ENCODE peak calls at places on chromosome 17, in ten cellular contexts. K is dorsolateral prefrontal cortex, H is ovary, L is GM06990, Q is transverse colon, O is nephron progenitor cell, N is colonic mucosa, U is PC-3, J is AG10803, C is kidney epithelial cell. F is an unnamed sample.

GRCh38 chr17:57817299-57817698 is 32.5 kb downstream of the MRPS23 start:
- DNase-seq in L (no peak), J (no peak), H (no peak), Q (no peak), U (no peak), C (no peak), K (no peak), N (no peak), O (no peak), F (no peak)

GRCh38 chr17:228223-228615 is 46.8 kb upstream of the DOC2B start:
- DNase-seq in H (no peak), J (no peak), C (no peak), N (no peak), O (no peak), L (no peak), U (no peak), Q (no peak), K (peak), F (no peak)

GRCh38 chr17:6755731-6756184 is at the start of gene XAF1:
- DNase-seq in H (peak), U (no peak), N (peak), Q (peak), L (peak), K (no peak), J (peak), C (no peak), O (no peak), F (no peak)

GRCh38 chr17:68955181-68955841 is at the start of gene ABCA8:
- DNase-seq in K (no peak), H (peak), N (no peak), C (no peak), U (no peak), Q (no peak), L (no peak), O (no peak), J (peak), F (peak)

GRCh38 chr17:78641243-78641642 is 64.0 kb upstream of the DNAH17 start:
- DNase-seq in N (no peak), O (no peak), C (no peak), U (no peak), Q (no peak), K (no peak), J (no peak), L (no peak), H (no peak), F (no peak)

GRCh38 chr17:74427763-74428153 is 4.1 kb upstream of the GPRC5C start:
- DNase-seq in J (no peak), H (peak), Q (no peak), L (no peak), O (no peak), K (no peak), U (no peak), N (no peak), C (no peak), F (no peak)

GRCh38 chr17:75289832-75290337 is 652 bp upstream of the SLC25A19 start:
- DNase-seq in Q (peak), K (no peak), L (no peak), N (peak), H (no peak), O (no peak), C (no peak), U (peak), J (peak), F (no peak)

GRCh38 chr17:57873261-57874057 is 23.6 kb upstream of the MRPS23 start:
- DNase-seq in U (no peak), Q (no peak), N (no peak), K (no peak), C (no peak), H (no peak), O (no peak), J (no peak), L (no peak), F (no peak)

GRCh38 chr17:74116087-74116717 is 87.3 kb upstream of the RPL38 start:
- DNase-seq in Q (no peak), H (no peak), U (no peak), L (no peak), O (no peak), K (no peak), C (no peak), N (no peak), J (peak), F (no peak)

GRCh38 chr17:76266244-76266938 is 1.2 kb downstream of the UBALD2 start:
- DNase-seq in O (no peak), H (no peak), J (peak), N (peak), U (no peak), C (no peak), L (no peak), K (no peak), Q (peak), F (no peak)

GRCh38 chr17:70050931-70051330 is 24.1 kb upstream of the KCNJ16 start:
- DNase-seq in K (no peak), L (no peak), U (no peak), O (no peak), N (no peak), Q (no peak), H (no peak), C (no peak), J (no peak), F (no peak)

GRCh38 chr17:77018504-77018903 is 122.3 kb upstream of the SEC14L1 start:
- DNase-seq in U (no peak), K (no peak), O (no peak), J (no peak), Q (no peak), C (no peak), H (no peak), N (no peak), L (no peak), F (no peak)

GRCh38 chr17:67441052-67441738 is 64.1 kb downstream of the PITPNC1 start:
- DNase-seq in L (peak), Q (peak), J (peak), H (no peak), K (no peak), O (no peak), C (no peak), U (peak), N (peak), F (peak)

GRCh38 chr17:5758651-5759050 is 174.3 kb upstream of the NLRP1 start:
- DNase-seq in C (no peak), Q (no peak), O (no peak), N (peak), J (peak), H (no peak), U (peak), L (peak), K (no peak), F (no peak)

GRCh38 chr17:47057831-47058230 is 78.8 kb upstream of the RPRML start:
- DNase-seq in J (no peak), N (no peak), C (no peak), U (no peak), O (peak), K (no peak), L (no peak), H (no peak), Q (no peak), F (no peak)

GRCh38 chr17:76556759-76557367 is 17.0 kb downstream of the PRCD start:
- DNase-seq in K (no peak), N (no peak), O (no peak), H (no peak), U (peak), J (peak), L (no peak), Q (peak), C (no peak), F (no peak)

GRCh38 chr17:10120749-10121148 is 77.7 kb downstream of the GAS7 start:
- DNase-seq in H (no peak), L (no peak), C (no peak), N (no peak), U (no peak), J (no peak), Q (no peak), O (no peak), K (no peak), F (no peak)

GRCh38 chr17:37220609-37220953 is 155.2 kb upstream of the C17orf78 start:
- DNase-seq in L (no peak), U (peak), J (peak), H (no peak), O (peak), Q (peak), K (peak), C (no peak), N (no peak), F (no peak)

GRCh38 chr17:82407255-82407654 is 10.9 kb upstream of the HEXD start:
- DNase-seq in U (peak), H (no peak), O (no peak), K (no peak), N (no peak), J (no peak), L (no peak), C (no peak), Q (no peak), F (no peak)

GRCh38 chr17:45435481-45435880 is 2.8 kb upstream of the ARHGAP27 start:
- DNase-seq in K (no peak), Q (no peak), C (no peak), N (no peak), U (no peak), O (no peak), J (no peak), H (no peak), L (no peak), F (no peak)

GRCh38 chr17:12302711-12303110 is 282.0 kb downstream of the MAP2K4 start:
- DNase-seq in N (no peak), Q (no peak), K (no peak), C (no peak), J (no peak), U (no peak), O (no peak), H (no peak), L (no peak), F (no peak)

GRCh38 chr17:77315551-77316190 is 174.9 kb downstream of the SEC14L1 start:
- DNase-seq in L (no peak), J (no peak), O (no peak), C (no peak), H (no peak), U (peak), Q (peak), N (no peak), K (no peak), F (no peak)

GRCh38 chr17:6446516-6447100 is 2.4 kb downstream of the PIMREG start:
- DNase-seq in J (no peak), O (no peak), N (no peak), H (no peak), U (no peak), C (no peak), L (no peak), Q (no peak), K (no peak), F (no peak)

GRCh38 chr17:37513711-37514110 is 24.0 kb downstream of the DUSP14 start:
- DNase-seq in L (no peak), N (no peak), K (no peak), C (no peak), Q (no peak), J (no peak), U (no peak), H (no peak), O (no peak), F (no peak)

GRCh38 chr17:260031-260791 is 78.8 kb upstream of the DOC2B start:
- DNase-seq in U (no peak), O (no peak), H (peak), J (no peak), K (peak), L (no peak), Q (no peak), N (peak), C (no peak), F (no peak)

GRCh38 chr17:56737741-56738161 is 96.0 kb downstream of the C17orf67 start:
- DNase-seq in U (no peak), K (no peak), H (no peak), N (no peak), J (peak), C (peak), L (no peak), O (peak), Q (peak), F (no peak)

GRCh38 chr17:77436058-77436442 is 295.3 kb downstream of the SEC14L1 start:
- DNase-seq in C (no peak), H (no peak), U (no peak), N (no peak), K (peak), L (no peak), J (peak), O (peak), Q (no peak), F (no peak)

GRCh38 chr17:76082326-76083251 is 3.6 kb downstream of the ZACN start:
- DNase-seq in Q (no peak), K (no peak), H (no peak), J (no peak), L (no peak), C (no peak), O (no peak), N (no peak), U (no peak), F (no peak)

GRCh38 chr17:79046501-79047280 is 22.7 kb downstream of the C1QTNF1 start:
- DNase-seq in K (peak), Q (no peak), J (peak), U (no peak), C (no peak), L (no peak), O (no peak), N (no peak), H (no peak), F (no peak)

GRCh38 chr17:30234954-30235353 is 543 bp downstream of the SLC6A4 start:
- DNase-seq in C (no peak), O (no peak), J (no peak), K (no peak), U (no peak), N (no peak), Q (no peak), H (no peak), L (peak), F (no peak)

GRCh38 chr17:42034059-42034458 is 14.2 kb downstream of the NKIRAS2 start:
- DNase-seq in U (no peak), N (no peak), L (no peak), O (no peak), H (no peak), Q (no peak), K (no peak), C (no peak), J (no peak), F (no peak)

GRCh38 chr17:3750926-3751325 is 27.2 kb downstream of the HASPIN start:
- DNase-seq in H (no peak), O (no peak), J (no peak), Q (peak), N (no peak), C (no peak), L (no peak), K (no peak), U (no peak), F (no peak)

GRCh38 chr17:12085076-12085949 is 64.6 kb downstream of the MAP2K4 start:
- DNase-seq in J (no peak), O (no peak), L (no peak), H (no peak), U (no peak), Q (no peak), N (no peak), C (no peak), K (no peak), F (no peak)

GRCh38 chr17:3690094-3690715 is 5.8 kb downstream of the P2RX5 start:
- DNase-seq in U (no peak), L (no peak), Q (no peak), H (no peak), O (no peak), K (no peak), N (no peak), J (no peak), C (no peak), F (no peak)

GRCh38 chr17:28807925-28808641 is 34.5 kb downstream of the FAM222B start:
- DNase-seq in L (no peak), U (peak), H (no peak), N (no peak), K (no peak), Q (no peak), C (no peak), O (no peak), J (peak), F (peak)

GRCh38 chr17:66935717-66936116 is 28.8 kb upstream of the CACNG4 start:
- DNase-seq in K (no peak), N (no peak), U (no peak), O (no peak), L (no peak), Q (no peak), J (no peak), H (no peak), C (no peak), F (no peak)

GRCh38 chr17:19386276-19386863 is 620 bp downstream of the MFAP4 start:
- DNase-seq in H (peak), N (no peak), C (peak), J (peak), L (no peak), O (peak), U (peak), Q (peak), K (no peak), F (no peak)

GRCh38 chr17:16940116-16940881 is 31.6 kb downstream of the TNFRSF13B start:
- DNase-seq in J (no peak), L (no peak), U (no peak), O (no peak), Q (no peak), C (no peak), N (no peak), H (no peak), K (peak), F (no peak)
- TF ChIP-seq CTCF in J (no peak), L (no peak), U (no peak), O (no peak), Q (no peak), C (no peak), N (no peak), H (no peak), K (no peak), F (no peak)

DNA sequence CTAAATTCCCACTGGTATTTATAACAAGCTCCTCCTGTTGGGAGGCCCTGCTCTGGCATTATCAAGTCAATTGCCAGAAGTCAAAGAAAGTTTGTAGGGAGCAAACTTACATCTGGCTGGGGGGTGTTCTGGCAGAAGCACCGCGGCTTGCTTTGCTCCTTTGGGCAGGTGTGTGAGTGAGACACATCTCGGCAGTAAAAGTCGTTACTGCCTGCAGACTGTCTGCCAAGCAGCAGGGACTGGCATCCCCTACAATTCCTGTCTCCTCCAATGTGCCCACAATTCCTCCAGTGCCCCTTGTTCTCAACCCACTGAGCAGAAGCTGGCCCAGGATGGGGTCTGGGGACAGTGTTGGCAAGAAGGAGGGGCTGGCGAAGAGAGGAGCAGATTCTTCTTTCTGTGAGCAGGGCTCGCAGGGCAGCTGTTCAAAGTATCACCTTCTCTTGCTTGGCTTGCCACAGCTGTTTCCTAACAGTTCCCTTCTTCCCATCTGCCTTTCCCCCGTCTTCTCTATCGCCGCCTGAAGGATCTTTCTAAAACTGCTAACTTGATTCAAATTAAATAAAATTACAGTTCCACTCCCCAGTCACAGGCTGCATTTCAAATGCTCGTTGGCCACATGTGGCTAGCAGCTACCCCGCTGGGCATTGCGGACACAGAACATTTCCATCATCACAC is 30.2 kb downstream of the SPACA3 start:
- DNase-seq in N (no peak), K (no peak), O (no peak), J (peak), U (no peak), C (no peak), L (no peak), H (no peak), Q (no peak), F (no peak)
- TF ChIP-seq CTCF in N (no peak), K (no peak), O (no peak), J (peak), U (no peak), C (peak), L (no peak), H (no peak), Q (no peak), F (no peak)

GRCh38 chr17:48908047-48908843 is at the start of gene UBE2Z:
- DNase-seq in K (peak), O (peak), L (peak), U (peak), J (peak), H (peak), N (peak), C (peak), Q (peak), F (peak)
- TF ChIP-seq CTCF in K (peak), O (no peak), L (peak), U (peak), J (peak), H (peak), N (no peak), C (peak), Q (peak), F (no peak)

GRCh38 chr17:2436516-2436915 is 35.7 kb upstream of the MNT start:
- DNase-seq in H (no peak), N (no peak), J (no peak), K (no peak), C (no peak), U (no peak), Q (no peak), L (no peak), O (no peak), F (no peak)

GRCh38 chr17:2438823-2439222 is 38.0 kb upstream of the MNT start:
- DNase-seq in K (no peak), H (no peak), Q (no peak), O (no peak), U (no peak), C (no peak), N (no peak), J (peak), L (no peak), F (no peak)

GRCh38 chr17:2435852-2436251 is 35.0 kb upstream of the MNT start:
- DNase-seq in Q (no peak), C (no peak), K (no peak), N (no peak), U (no peak), H (no peak), L (no peak), J (no peak), O (no peak), F (no peak)

GRCh38 chr17:2433696-2434095 is 32.8 kb upstream of the MNT start:
- DNase-seq in U (peak), N (no peak), H (no peak), O (no peak), J (no peak), K (no peak), L (no peak), C (no peak), Q (no peak), F (no peak)

GRCh38 chr17:2435181-2435741 is 34.4 kb upstream of the MNT start:
- DNase-seq in H (no peak), L (no peak), O (peak), K (no peak), Q (no peak), C (no peak), U (no peak), J (peak), N (no peak), F (no peak)
- TF ChIP-seq CTCF in H (no peak), L (no peak), O (no peak), K (no peak), Q (no peak), C (no peak), U (no peak), J (no peak), N (no peak), F (no peak)

GRCh38 chr17:80364091-80364691 is 50.8 kb upstream of the ENDOV start:
- DNase-seq in N (no peak), J (no peak), H (peak), U (peak), Q (no peak), L (no peak), K (no peak), C (no peak), O (peak), F (no peak)
- TF ChIP-seq CTCF in N (no peak), J (peak), H (no peak), U (peak), Q (no peak), L (peak), K (no peak), C (peak), O (peak), F (peak)

GRCh38 chr17:32795339-32795979 is 81.5 kb downstream of the MYO1D start:
- DNase-seq in J (no peak), K (no peak), O (no peak), U (no peak), N (peak), Q (peak), L (no peak), H (no peak), C (no peak), F (no peak)
- TF ChIP-seq CTCF in J (no peak), K (no peak), O (no peak), U (no peak), N (no peak), Q (peak), L (no peak), H (no peak), C (no peak), F (no peak)

GRCh38 chr17:8187517-8188407 is 2.2 kb downstream of the BORCS6 start:
- DNase-seq in O (peak), Q (peak), J (peak), U (peak), L (peak), C (peak), N (peak), H (peak), K (peak), F (peak)

GRCh38 chr17:8189711-8190477 is at the start of gene BORCS6:
- DNase-seq in C (peak), H (peak), K (peak), U (peak), Q (peak), J (peak), L (peak), N (peak), O (peak), F (peak)

GRCh38 chr17:8188408-8188839 is 1.6 kb downstream of the BORCS6 start:
- DNase-seq in C (no peak), L (no peak), N (no peak), J (no peak), Q (no peak), K (no peak), U (no peak), O (no peak), H (peak), F (no peak)

GRCh38 chr17:8190506-8190905 is 526 bp upstream of the BORCS6 start:
- DNase-seq in H (no peak), Q (no peak), K (no peak), U (no peak), O (no peak), J (no peak), N (no peak), L (no peak), C (no peak), F (no peak)

GRCh38 chr17:8189041-8189710 is 804 bp downstream of the BORCS6 start:
- DNase-seq in J (peak), O (no peak), C (no peak), K (no peak), Q (peak), H (peak), L (peak), N (peak), U (no peak), F (no peak)
- TF ChIP-seq CTCF in J (no peak), O (no peak), C (no peak), K (no peak), Q (no peak), H (no peak), L (no peak), N (no peak), U (no peak), F (no peak)